ENCODE peak calls at places on chromosomes 1 and 21, in five cellular contexts. U, D, I, V and W are unnamed samples. For H3K4me1, the result is how much of the 10 kb centered on the place peaks cover.

GRCh38 chr1:225953315-225953714 is 12.3 kb upstream of the LEFTY2 start:
- DNase-seq in D (no peak), I (no peak), V (no peak), U (peak), W (no peak)

GRCh38 chr1:25556791-25557476 is 13.5 kb downstream of the LDLRAP1 start:
- DNase-seq in I (no peak), U (no peak), V (no peak), D (no peak), W (no peak)

GRCh38 chr1:200302192-200302892 is 107.5 kb downstream of the ZNF281 start:
- DNase-seq in I (peak), U (peak), D (peak), V (peak), W (no peak)

GRCh38 chr21:45590726-45591618 is 48.7 kb upstream of the SLC19A1 start:
- DNase-seq in V (peak), I (no peak), D (peak), U (peak), W (no peak)

GRCh38 chr1:7865978-7866377 is 13.1 kb upstream of the UTS2 start:
- DNase-seq in I (no peak), U (no peak), D (no peak), V (no peak), W (no peak)

GRCh38 chr1:229751629-229752028 is 125.6 kb downstream of the URB2 start:
- DNase-seq in V (no peak), U (no peak), I (peak), D (no peak), W (no peak)

GRCh38 chr1:189939967-189940366 is 537.7 kb downstream of the BRINP3 start:
- DNase-seq in D (no peak), I (no peak), V (no peak), U (no peak), W (no peak)

GRCh38 chr21:45552696-45553391 is 10.6 kb upstream of the SLC19A1 start:
- DNase-seq in I (no peak), U (no peak), D (peak), V (no peak), W (no peak)

GRCh38 chr1:101769520-101769919 is 227.2 kb downstream of the OLFM3 start:
- DNase-seq in U (peak), I (peak), D (no peak), V (peak), W (no peak)

GRCh38 chr1:210236840-210237409 is 4.3 kb downstream of the SERTAD4 start:
- DNase-seq in I (no peak), D (no peak), U (no peak), V (peak), W (no peak)
- H3K4me1 ChIP-seq in I (under half), D (under half), U (under half), V (under half), W (under half)

DNA sequence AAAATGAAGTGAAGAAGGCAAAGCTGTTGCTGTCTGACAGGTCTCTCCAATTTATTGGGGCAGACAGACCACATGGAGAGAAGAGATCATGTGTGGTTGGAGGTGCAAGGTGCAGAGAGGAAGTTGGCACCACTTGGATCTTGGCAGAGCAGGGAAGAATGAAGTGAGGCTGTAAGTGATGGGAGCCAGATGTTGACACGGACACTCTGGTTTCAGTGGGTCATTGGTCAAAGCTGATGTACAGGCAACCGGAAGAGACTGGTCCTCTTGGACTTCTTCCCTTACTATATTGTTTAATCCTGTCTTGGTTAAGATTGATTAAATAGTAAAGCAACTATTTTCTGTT is 49.3 kb downstream of the NENF start:
- DNase-seq in D (no peak), I (no peak), V (no peak), U (no peak), W (no peak)
- H2BK120ac ChIP-seq in D (no peak), I (no peak), V (no peak), U (no peak), W (no peak)

DNA sequence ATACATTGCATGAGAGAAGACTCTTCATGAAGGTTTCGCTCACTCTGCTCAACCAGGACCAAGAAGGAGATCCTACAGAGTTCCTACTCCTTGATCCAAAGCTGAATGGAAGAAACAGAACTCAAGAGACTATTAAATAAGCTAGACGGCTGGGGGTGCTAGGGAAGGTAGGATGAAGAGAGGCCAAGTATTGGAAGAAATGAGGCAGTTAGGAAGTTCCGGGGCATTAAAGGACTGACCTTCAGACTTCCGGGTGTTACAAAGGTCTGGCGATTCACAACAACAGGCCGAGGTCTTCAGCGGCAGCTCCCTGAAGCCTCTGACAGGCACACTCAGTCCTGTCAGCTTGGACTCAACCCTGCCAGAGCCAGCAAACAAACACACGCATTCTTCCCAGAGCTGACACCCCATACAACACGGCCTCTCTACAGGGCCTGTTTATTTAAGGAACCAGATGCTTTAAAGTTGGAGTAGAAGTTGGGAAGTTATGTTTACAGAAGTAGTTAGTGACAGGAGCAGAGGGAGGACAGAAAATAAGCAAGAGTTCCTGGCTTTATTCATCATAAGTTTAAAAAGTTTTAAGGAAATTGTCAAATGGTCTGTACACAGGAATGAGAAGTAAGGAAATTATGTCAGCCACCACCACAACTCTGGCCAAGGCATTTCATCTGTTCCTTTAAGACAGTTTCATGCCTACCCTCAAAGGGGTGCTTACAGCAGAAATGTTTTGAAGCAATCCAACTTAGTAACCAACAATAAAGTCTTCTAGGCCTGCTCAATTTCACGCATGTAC is 4.7 kb downstream of the SORT1 start:
- DNase-seq in U (peak), D (no peak), I (no peak), V (peak), W (no peak)
- H3K4me1 ChIP-seq in U (under half), D (under half), I (under half), V (under half), W (under half)

GRCh38 chr21:29896884-29897283 is 42.9 kb downstream of the GRIK1 start:
- DNase-seq in D (no peak), I (no peak), V (no peak), U (no peak), W (no peak)
- H2BK120ac ChIP-seq in D (no peak), I (no peak), V (no peak), U (no peak), W (no peak)